ENCODE peak calls at places on chromosomes 12 and 14, in nine cellular contexts. S, E, P, O, M, D, Y, I and K are unnamed samples.

GRCh38 chr14:52351561-52352491 is 37.7 kb downstream of the PTGER2 start:
- DNase-seq in S (peak), E (peak), P (no peak), O (no peak), M (peak), D (no peak), Y (no peak), I (no peak), K (peak)

GRCh38 chr14:55847766-55848165 is 267.8 kb downstream of the KTN1 start:
- DNase-seq in S (no peak), E (no peak), P (no peak), O (no peak), M (no peak), D (no peak), Y (no peak), I (no peak), K (no peak)

GRCh38 chr14:77123381-77124344 is 17.9 kb downstream of the ZDHHC22 start:
- DNase-seq in S (no peak), E (no peak), P (no peak), O (no peak), M (no peak), D (no peak), Y (no peak), I (peak), K (no peak)

GRCh38 chr14:29724991-29725390 is 202.7 kb downstream of the PRKD1 start:
- DNase-seq in S (no peak), E (no peak), P (peak), O (no peak), M (no peak), D (no peak), Y (no peak), I (no peak), K (no peak)

GRCh38 chr12:92899388-92900001 is 29.6 kb downstream of the EEA1 start:
- DNase-seq in S (no peak), E (no peak), P (peak), O (peak), M (peak), D (no peak), Y (peak), I (no peak), K (no peak)

GRCh38 chr14:53180272-53181221 is 27.4 kb upstream of the DDHD1 start:
- DNase-seq in S (peak), E (peak), P (peak), O (no peak), M (peak), D (no peak), Y (no peak), I (no peak), K (no peak)

GRCh38 chr12:129885287-129885686 is 18.5 kb downstream of the TMEM132D start:
- DNase-seq in S (no peak), E (no peak), P (no peak), O (no peak), M (no peak), D (no peak), Y (no peak), I (no peak), K (no peak)

GRCh38 chr14:100117647-100118376 is 41.6 kb downstream of the DEGS2 start:
- DNase-seq in S (no peak), E (no peak), P (no peak), O (no peak), M (no peak), D (no peak), Y (no peak), I (no peak), K (peak)

GRCh38 chr14:81625343-81625742 is 91.7 kb upstream of the SEL1L start:
- DNase-seq in S (no peak), E (no peak), P (peak), O (no peak), M (peak), D (no peak), Y (no peak), I (peak), K (peak)

GRCh38 chr12:41193321-41193720 is 5.2 kb downstream of the PDZRN4 start:
- DNase-seq in S (no peak), E (no peak), P (no peak), O (no peak), M (no peak), D (no peak), Y (no peak), I (no peak), K (no peak)

GRCh38 chr12:118436986-118437385 is 60.6 kb downstream of the SUDS3 start:
- DNase-seq in S (no peak), E (no peak), P (no peak), O (no peak), M (no peak), D (no peak), Y (no peak), I (no peak), K (no peak)